ENCODE peak calls at places on chromosomes 1 and 21, in ten cellular contexts. One of them, this sample, is unnamed. For H3K4me1 and H3K9me3, the result is how much of the 10 kb centered on the place peaks cover.

GRCh38 chr1:30084909-30085571 is 638.3 kb downstream of the MATN1 start:
- DNase-seq in left lung: no peak
- DNase-seq in CD8-positive, alpha-beta memory T cell: no peak
- DNase-seq in body of pancreas: no peak
- DNase-seq in mammary epithelial cell: no peak
- DNase-seq in adipocyte: no peak
- DNase-seq in HepG2: no peak
- DNase-seq in OCI-LY7: no peak
- DNase-seq in lower lobe of right lung: no peak
- DNase-seq in right cardiac atrium: no peak
- DNase-seq in this sample: peak

GRCh38 chr1:209387969-209388329 is 195.6 kb upstream of the CAMK1G start:
- DNase-seq in body of pancreas: no peak
- DNase-seq in lower lobe of right lung: no peak
- DNase-seq in mammary epithelial cell: peak
- DNase-seq in right cardiac atrium: no peak
- DNase-seq in CD8-positive, alpha-beta memory T cell: no peak
- DNase-seq in adipocyte: peak
- DNase-seq in OCI-LY7: no peak
- DNase-seq in HepG2: no peak
- DNase-seq in left lung: no peak
- DNase-seq in this sample: no peak

GRCh38 chr1:43232071-43232470 is 37.7 kb upstream of the TMEM125 start:
- DNase-seq in right cardiac atrium: peak
- DNase-seq in lower lobe of right lung: no peak
- DNase-seq in mammary epithelial cell: peak
- DNase-seq in OCI-LY7: no peak
- DNase-seq in adipocyte: peak
- DNase-seq in left lung: no peak
- DNase-seq in body of pancreas: no peak
- DNase-seq in HepG2: no peak
- DNase-seq in CD8-positive, alpha-beta memory T cell: no peak
- DNase-seq in this sample: no peak

GRCh38 chr1:38786040-38786436 is 73.5 kb downstream of the RRAGC start:
- DNase-seq in left lung: no peak
- DNase-seq in mammary epithelial cell: no peak
- DNase-seq in adipocyte: no peak
- DNase-seq in body of pancreas: no peak
- DNase-seq in OCI-LY7: no peak
- DNase-seq in lower lobe of right lung: no peak
- DNase-seq in HepG2: no peak
- DNase-seq in CD8-positive, alpha-beta memory T cell: no peak
- DNase-seq in right cardiac atrium: no peak
- DNase-seq in this sample: no peak

GRCh38 chr1:115469703-115470476 is 131.8 kb upstream of the NGF start:
- DNase-seq in body of pancreas: peak
- DNase-seq in CD8-positive, alpha-beta memory T cell: no peak
- DNase-seq in OCI-LY7: peak
- DNase-seq in mammary epithelial cell: peak
- DNase-seq in right cardiac atrium: no peak
- DNase-seq in HepG2: peak
- DNase-seq in lower lobe of right lung: peak
- DNase-seq in left lung: no peak
- DNase-seq in adipocyte: peak
- DNase-seq in this sample: peak

GRCh38 chr21:24826822-24827221 is 780.5 kb downstream of the MRPL39 start:
- DNase-seq in mammary epithelial cell: no peak
- DNase-seq in body of pancreas: no peak
- DNase-seq in HepG2: no peak
- DNase-seq in left lung: no peak
- DNase-seq in CD8-positive, alpha-beta memory T cell: no peak
- DNase-seq in lower lobe of right lung: no peak
- DNase-seq in OCI-LY7: no peak
- DNase-seq in right cardiac atrium: no peak
- DNase-seq in adipocyte: no peak
- DNase-seq in this sample: no peak

GRCh38 chr1:18956189-18957135 is at the start of gene IFFO2:
- DNase-seq in OCI-LY7: peak
- DNase-seq in HepG2: peak
- DNase-seq in left lung: peak
- DNase-seq in body of pancreas: peak
- DNase-seq in right cardiac atrium: peak
- DNase-seq in mammary epithelial cell: peak
- DNase-seq in adipocyte: peak
- DNase-seq in lower lobe of right lung: peak
- DNase-seq in CD8-positive, alpha-beta memory T cell: peak
- DNase-seq in this sample: peak

GRCh38 chr1:63277195-63278192 is 44.9 kb upstream of the FOXD3 start:
- DNase-seq in body of pancreas: no peak
- DNase-seq in OCI-LY7: no peak
- DNase-seq in mammary epithelial cell: no peak
- DNase-seq in adipocyte: no peak
- DNase-seq in right cardiac atrium: no peak
- DNase-seq in HepG2: no peak
- DNase-seq in left lung: no peak
- DNase-seq in lower lobe of right lung: no peak
- DNase-seq in CD8-positive, alpha-beta memory T cell: no peak
- DNase-seq in this sample: no peak

GRCh38 chr1:40766017-40766416 is 17.6 kb upstream of the KCNQ4 start:
- DNase-seq in OCI-LY7: no peak
- DNase-seq in CD8-positive, alpha-beta memory T cell: no peak
- DNase-seq in adipocyte: no peak
- DNase-seq in mammary epithelial cell: no peak
- DNase-seq in right cardiac atrium: no peak
- DNase-seq in left lung: no peak
- DNase-seq in HepG2: no peak
- DNase-seq in body of pancreas: no peak
- DNase-seq in lower lobe of right lung: no peak
- DNase-seq in this sample: no peak

GRCh38 chr1:28078680-28079626 is 9.5 kb downstream of the EYA3 start:
- DNase-seq in CD8-positive, alpha-beta memory T cell: no peak
- DNase-seq in left lung: no peak
- DNase-seq in HepG2: peak
- DNase-seq in adipocyte: peak
- DNase-seq in body of pancreas: no peak
- DNase-seq in lower lobe of right lung: no peak
- DNase-seq in right cardiac atrium: no peak
- DNase-seq in OCI-LY7: no peak
- DNase-seq in mammary epithelial cell: peak
- DNase-seq in this sample: no peak
- H3K4me1 ChIP-seq in CD8-positive, alpha-beta memory T cell: under half
- H3K4me1 ChIP-seq in left lung: under half
- H3K4me1 ChIP-seq in HepG2: under half
- H3K4me1 ChIP-seq in adipocyte: under half
- H3K4me1 ChIP-seq in body of pancreas: under half
- H3K4me1 ChIP-seq in lower lobe of right lung: under half
- H3K4me1 ChIP-seq in right cardiac atrium: under half
- H3K4me1 ChIP-seq in OCI-LY7: half or more
- H3K4me1 ChIP-seq in mammary epithelial cell: under half
- H3K4me1 ChIP-seq in this sample: under half

GRCh38 chr1:246709845-246710244 is 14.4 kb upstream of the SCCPDH start:
- DNase-seq in adipocyte: no peak
- DNase-seq in lower lobe of right lung: no peak
- DNase-seq in right cardiac atrium: no peak
- DNase-seq in OCI-LY7: no peak
- DNase-seq in left lung: no peak
- DNase-seq in mammary epithelial cell: no peak
- DNase-seq in HepG2: peak
- DNase-seq in body of pancreas: no peak
- DNase-seq in CD8-positive, alpha-beta memory T cell: no peak
- DNase-seq in this sample: no peak
- H3K9me3 ChIP-seq in adipocyte: under half
- H3K9me3 ChIP-seq in lower lobe of right lung: under half
- H3K9me3 ChIP-seq in right cardiac atrium: under half
- H3K9me3 ChIP-seq in OCI-LY7: under half
- H3K9me3 ChIP-seq in left lung: under half
- H3K9me3 ChIP-seq in mammary epithelial cell: under half
- H3K9me3 ChIP-seq in HepG2: under half
- H3K9me3 ChIP-seq in body of pancreas: under half
- H3K9me3 ChIP-seq in CD8-positive, alpha-beta memory T cell: under half
- H3K9me3 ChIP-seq in this sample: under half

DNA sequence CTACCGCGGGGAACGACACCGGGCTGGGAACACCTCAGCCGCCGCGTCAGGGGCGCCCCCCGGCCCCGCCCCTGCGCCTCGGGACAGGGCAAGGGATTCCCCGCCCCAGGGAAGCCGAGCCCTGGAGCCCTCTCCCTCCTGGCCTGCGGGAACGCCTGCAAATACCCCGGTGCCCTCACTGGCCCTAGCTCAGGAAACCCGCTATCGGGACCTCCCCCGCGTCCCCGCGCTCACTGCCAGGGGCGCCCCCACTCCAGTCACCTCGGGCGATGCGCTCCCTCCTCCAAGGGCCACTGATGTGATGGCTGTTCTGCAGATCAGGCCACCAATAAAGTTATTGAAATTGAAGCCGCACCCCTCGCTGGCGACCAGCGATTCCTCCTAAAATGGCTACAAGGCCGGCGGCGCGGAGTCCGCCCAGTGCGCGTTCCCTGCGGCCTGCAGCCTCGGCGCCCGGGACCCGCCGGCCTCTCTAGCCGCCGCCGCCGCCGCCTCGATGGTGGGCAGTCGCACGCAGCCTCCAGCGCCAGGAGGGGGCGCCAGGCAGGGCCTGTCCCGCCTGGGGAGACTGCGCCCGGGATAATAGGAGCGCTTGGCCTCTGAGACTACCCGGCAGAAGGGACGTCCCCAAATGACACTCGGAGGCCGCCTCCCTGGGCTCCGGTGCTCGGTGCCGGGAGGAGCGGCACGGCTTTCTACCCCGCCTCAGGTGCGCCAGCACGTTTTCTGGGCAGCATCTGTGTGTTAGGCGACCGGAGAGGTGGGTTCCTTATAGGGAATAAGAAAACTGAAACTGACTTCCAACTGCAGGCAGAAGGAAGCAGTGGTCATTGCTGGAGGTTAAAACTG is at the start of gene PRKAB2:
- DNase-seq in lower lobe of right lung: peak
- DNase-seq in OCI-LY7: peak
- DNase-seq in adipocyte: peak
- DNase-seq in right cardiac atrium: peak
- DNase-seq in mammary epithelial cell: peak
- DNase-seq in body of pancreas: peak
- DNase-seq in left lung: peak
- DNase-seq in CD8-positive, alpha-beta memory T cell: peak
- DNase-seq in HepG2: peak
- DNase-seq in this sample: peak
- H3K4me1 ChIP-seq in lower lobe of right lung: under half
- H3K4me1 ChIP-seq in OCI-LY7: under half
- H3K4me1 ChIP-seq in adipocyte: half or more
- H3K4me1 ChIP-seq in right cardiac atrium: under half
- H3K4me1 ChIP-seq in mammary epithelial cell: under half
- H3K4me1 ChIP-seq in body of pancreas: half or more
- H3K4me1 ChIP-seq in left lung: under half
- H3K4me1 ChIP-seq in CD8-positive, alpha-beta memory T cell: under half
- H3K4me1 ChIP-seq in HepG2: under half
- H3K4me1 ChIP-seq in this sample: under half

GRCh38 chr1:2796890-2797740 is 4.4 kb downstream of the TTC34 start:
- DNase-seq in lower lobe of right lung: peak
- DNase-seq in right cardiac atrium: peak
- DNase-seq in CD8-positive, alpha-beta memory T cell: no peak
- DNase-seq in left lung: peak
- DNase-seq in mammary epithelial cell: no peak
- DNase-seq in OCI-LY7: no peak
- DNase-seq in body of pancreas: no peak
- DNase-seq in HepG2: no peak
- DNase-seq in adipocyte: no peak
- DNase-seq in this sample: peak
- H3K9me3 ChIP-seq in lower lobe of right lung: under half
- H3K9me3 ChIP-seq in right cardiac atrium: under half
- H3K9me3 ChIP-seq in CD8-positive, alpha-beta memory T cell: under half
- H3K9me3 ChIP-seq in left lung: under half
- H3K9me3 ChIP-seq in mammary epithelial cell: under half
- H3K9me3 ChIP-seq in OCI-LY7: under half
- H3K9me3 ChIP-seq in body of pancreas: under half
- H3K9me3 ChIP-seq in HepG2: under half
- H3K9me3 ChIP-seq in adipocyte: under half
- H3K9me3 ChIP-seq in this sample: under half

GRCh38 chr21:33443174-33443573 is 36.6 kb downstream of the TMEM50B start:
- DNase-seq in left lung: no peak
- DNase-seq in HepG2: no peak
- DNase-seq in lower lobe of right lung: peak
- DNase-seq in mammary epithelial cell: no peak
- DNase-seq in adipocyte: no peak
- DNase-seq in body of pancreas: no peak
- DNase-seq in OCI-LY7: no peak
- DNase-seq in right cardiac atrium: no peak
- DNase-seq in CD8-positive, alpha-beta memory T cell: no peak
- DNase-seq in this sample: no peak
- H3K4me1 ChIP-seq in left lung: under half
- H3K4me1 ChIP-seq in HepG2: under half
- H3K4me1 ChIP-seq in lower lobe of right lung: under half
- H3K4me1 ChIP-seq in mammary epithelial cell: under half
- H3K4me1 ChIP-seq in adipocyte: under half
- H3K4me1 ChIP-seq in body of pancreas: under half
- H3K4me1 ChIP-seq in OCI-LY7: under half
- H3K4me1 ChIP-seq in right cardiac atrium: under half
- H3K4me1 ChIP-seq in CD8-positive, alpha-beta memory T cell: under half
- H3K4me1 ChIP-seq in this sample: under half

GRCh38 chr1:152582647-152583046 is 2.3 kb upstream of the LCE3D start:
- DNase-seq in left lung: no peak
- DNase-seq in right cardiac atrium: no peak
- DNase-seq in body of pancreas: no peak
- DNase-seq in CD8-positive, alpha-beta memory T cell: no peak
- DNase-seq in adipocyte: no peak
- DNase-seq in HepG2: no peak
- DNase-seq in mammary epithelial cell: peak
- DNase-seq in OCI-LY7: no peak
- DNase-seq in lower lobe of right lung: no peak
- DNase-seq in this sample: no peak

GRCh38 chr1:152580433-152580832 is at the start of gene LCE3D:
- DNase-seq in lower lobe of right lung: no peak
- DNase-seq in left lung: no peak
- DNase-seq in HepG2: no peak
- DNase-seq in adipocyte: no peak
- DNase-seq in body of pancreas: no peak
- DNase-seq in OCI-LY7: no peak
- DNase-seq in mammary epithelial cell: peak
- DNase-seq in CD8-positive, alpha-beta memory T cell: no peak
- DNase-seq in right cardiac atrium: no peak
- DNase-seq in this sample: no peak

GRCh38 chr1:152577168-152577567 is 3.1 kb downstream of the LCE3D start:
- DNase-seq in lower lobe of right lung: no peak
- DNase-seq in adipocyte: no peak
- DNase-seq in body of pancreas: no peak
- DNase-seq in OCI-LY7: no peak
- DNase-seq in mammary epithelial cell: peak
- DNase-seq in HepG2: no peak
- DNase-seq in left lung: no peak
- DNase-seq in right cardiac atrium: no peak
- DNase-seq in CD8-positive, alpha-beta memory T cell: no peak
- DNase-seq in this sample: no peak
- H3K9me3 ChIP-seq in lower lobe of right lung: under half
- H3K9me3 ChIP-seq in adipocyte: under half
- H3K9me3 ChIP-seq in body of pancreas: under half
- H3K9me3 ChIP-seq in OCI-LY7: under half
- H3K9me3 ChIP-seq in mammary epithelial cell: under half
- H3K9me3 ChIP-seq in HepG2: under half
- H3K9me3 ChIP-seq in left lung: under half
- H3K9me3 ChIP-seq in right cardiac atrium: under half
- H3K9me3 ChIP-seq in CD8-positive, alpha-beta memory T cell: under half
- H3K9me3 ChIP-seq in this sample: under half

GRCh38 chr1:201266774-201267173 is 16.5 kb upstream of the PKP1 start:
- DNase-seq in lower lobe of right lung: no peak
- DNase-seq in HepG2: no peak
- DNase-seq in right cardiac atrium: no peak
- DNase-seq in OCI-LY7: no peak
- DNase-seq in left lung: no peak
- DNase-seq in body of pancreas: no peak
- DNase-seq in CD8-positive, alpha-beta memory T cell: no peak
- DNase-seq in mammary epithelial cell: peak
- DNase-seq in adipocyte: peak
- DNase-seq in this sample: no peak
- H3K4me1 ChIP-seq in lower lobe of right lung: under half
- H3K4me1 ChIP-seq in HepG2: under half
- H3K4me1 ChIP-seq in right cardiac atrium: under half
- H3K4me1 ChIP-seq in OCI-LY7: under half
- H3K4me1 ChIP-seq in left lung: under half
- H3K4me1 ChIP-seq in body of pancreas: under half
- H3K4me1 ChIP-seq in CD8-positive, alpha-beta memory T cell: under half
- H3K4me1 ChIP-seq in mammary epithelial cell: under half
- H3K4me1 ChIP-seq in adipocyte: under half
- H3K4me1 ChIP-seq in this sample: under half

This sample was measured in aorta.